ENCODE peak calls at places on chromosomes 6 and 20, in four cellular contexts. D, E, C and O are unnamed samples.

GRCh38 chr6:69867075-69867911 is 937 bp downstream of the COL19A1 start:
- DNase-seq in D (no peak), C (peak; percentile 72), E (peak; percentile 64), O (peak; percentile 64)

GRCh38 chr6:133890941-133891813 is 2.3 kb downstream of the TCF21 start:
- DNase-seq in E (peak; percentile 73), C (no peak), D (no peak), O (no peak)

GRCh38 chr6:13305256-13305650 is 23.1 kb downstream of the TBC1D7 start:
- DNase-seq in E (no peak), D (no peak), C (no peak), O (no peak)

GRCh38 chr6:138184230-138184629 is 22.5 kb downstream of the ARFGEF3 start:
- DNase-seq in E (no peak), C (no peak), D (no peak), O (no peak)

GRCh38 chr6:85744571-85744970 is 101.9 kb upstream of the SYNCRIP start:
- DNase-seq in C (no peak), D (no peak), E (no peak), O (peak; percentile 17)

GRCh38 chr6:7725849-7726415 is at the start of gene BMP6:
- DNase-seq in D (peak; percentile 78), C (peak; percentile 76), E (peak; percentile 91), O (peak; percentile 92)

GRCh38 chr6:131854803-131855202 is 47.0 kb downstream of the ENPP1 start:
- DNase-seq in C (no peak), E (no peak), D (no peak), O (no peak)

GRCh38 chr20:55004044-55004443 is 528.7 kb downstream of the DOK5 start:
- DNase-seq in C (no peak), E (no peak), D (no peak), O (no peak)

GRCh38 chr6:77368660-77369313 is 94.5 kb downstream of the HTR1B start:
- DNase-seq in E (no peak), C (no peak), D (no peak), O (no peak)

GRCh38 chr6:27532820-27533538 is 60.1 kb upstream of the ZNF184 start:
- DNase-seq in D (peak; percentile 76), C (no peak), E (no peak), O (peak; percentile 40)

GRCh38 chr20:48196486-48196885 is 411.2 kb upstream of the SULF2 start:
- DNase-seq in E (no peak), C (no peak), D (no peak), O (no peak)

GRCh38 chr6:170286246-170286933 is 4.5 kb downstream of the DLL1 start:
- DNase-seq in C (peak; percentile 47), E (peak; percentile 65), D (no peak), O (peak; percentile 27)

GRCh38 chr6:136123464-136123863 is 126.6 kb downstream of the MTFR2 start:
- DNase-seq in C (no peak), D (peak; percentile 87), E (no peak), O (no peak)

GRCh38 chr6:34731393-34732060 is 25.8 kb upstream of the SNRPC start:
- DNase-seq in C (no peak), E (no peak), D (no peak), O (no peak)

GRCh38 chr6:7100072-7100750 is 7.5 kb upstream of the RREB1 start:
- DNase-seq in C (no peak), D (no peak), E (no peak), O (no peak)

GRCh38 chr6:43708857-43709653 is 21.5 kb upstream of the MRPS18A start:
- DNase-seq in C (no peak), D (peak; percentile 82), E (peak; percentile 75), O (no peak)

GRCh38 chr6:2447318-2447717 is 201.9 kb upstream of the GMDS start:
- DNase-seq in D (no peak), E (no peak), C (no peak), O (no peak)

GRCh38 chr6:128516514-128516898 is 3.9 kb downstream of the PTPRK start:
- DNase-seq in E (no peak), D (no peak), C (no peak), O (no peak)

GRCh38 chr6:33197431-33198048 is 2.9 kb downstream of the RXRB start:
- DNase-seq in D (no peak), C (no peak), E (no peak), O (peak; percentile 69)

GRCh38 chr20:2151805-2152727 is 50.4 kb downstream of the STK35 start:
- DNase-seq in E (no peak), C (no peak), D (peak; percentile 63), O (no peak)

GRCh38 chr6:169843110-169843509 is 91.7 kb downstream of the ERMARD start:
- DNase-seq in D (no peak), E (no peak), C (no peak), O (no peak)

GRCh38 chr6:113352831-113353230 is 504.3 kb upstream of the MARCKS start:
- DNase-seq in D (no peak), C (no peak), E (no peak), O (no peak)

GRCh38 chr6:119129968-119130484 is 51.6 kb upstream of the FAM184A start:
- DNase-seq in C (no peak), D (peak; percentile 92), E (no peak), O (no peak)

GRCh38 chr20:5030348-5031205 is 29.3 kb upstream of the SLC23A2 start:
- DNase-seq in C (no peak), D (no peak), E (no peak), O (no peak)

GRCh38 chr6:110609101-110609500 is 132.7 kb upstream of the SLC22A16 start:
- DNase-seq in E (no peak), D (no peak), C (no peak), O (no peak)

GRCh38 chr6:38175786-38176185 is 356.3 kb downstream of the ZFAND3 start:
- DNase-seq in D (no peak), C (no peak), E (no peak), O (no peak)

GRCh38 chr6:136085370-136086115 is 164.6 kb downstream of the MTFR2 start:
- DNase-seq in D (no peak), C (no peak), E (no peak), O (no peak)

GRCh38 chr20:54535045-54535444 is 59.7 kb downstream of the DOK5 start:
- DNase-seq in C (no peak), E (no peak), D (no peak), O (no peak)

GRCh38 chr20:7742479-7742878 is 197.8 kb downstream of the HAO1 start:
- DNase-seq in D (no peak), E (no peak), C (no peak), O (no peak)